ENCODE peak calls at places on chromosomes 6 and 20, in ten cellular contexts. One of them, this sample, is unnamed.

GRCh38 chr6:158817298-158818007 is 1.7 kb downstream of the EZR start:
- DNase-seq in WTC11: peak
- DNase-seq in hepatic stellate cell: peak
- DNase-seq in GM10248: no peak
- DNase-seq in NCI-H748 treated with DMSO at 0.1 percent for 48 hours: no peak
- DNase-seq in heart left ventricle: peak
- DNase-seq in stimulated activated naive CD8-positive, alpha-beta T cell treated with anti-CD3 and anti-CD28 coated beads, Interleukin-15, Interleukin-2, amounts not matched to agents 100 U/mL and 50 U/mL, for 24 hours: no peak
- DNase-seq in NCI-H1048: no peak
- DNase-seq in stimulated activated CD8-positive, alpha-beta memory T cell treated with anti-CD3 and anti-CD28 coated beads, Interleukin-15, amount 100 ng/mL, for 4 hours: no peak
- DNase-seq in CD4-positive, CD25-positive, alpha-beta regulatory T cell: peak
- DNase-seq in this sample: no peak

GRCh38 chr6:17015551-17016381 is 86.1 kb upstream of the STMND1 start:
- DNase-seq in CD4-positive, CD25-positive, alpha-beta regulatory T cell: peak
- DNase-seq in GM10248: no peak
- DNase-seq in stimulated activated naive CD8-positive, alpha-beta T cell treated with anti-CD3 and anti-CD28 coated beads, Interleukin-15, Interleukin-2, amounts not matched to agents 100 U/mL and 50 U/mL, for 24 hours: peak
- DNase-seq in WTC11: peak
- DNase-seq in NCI-H1048: no peak
- DNase-seq in heart left ventricle: peak
- DNase-seq in NCI-H748 treated with DMSO at 0.1 percent for 48 hours: no peak
- DNase-seq in hepatic stellate cell: no peak
- DNase-seq in stimulated activated CD8-positive, alpha-beta memory T cell treated with anti-CD3 and anti-CD28 coated beads, Interleukin-15, amount 100 ng/mL, for 4 hours: peak
- DNase-seq in this sample: no peak

GRCh38 chr20:59020938-59021551 is 1.8 kb downstream of the TUBB1 start:
- DNase-seq in CD4-positive, CD25-positive, alpha-beta regulatory T cell: no peak
- DNase-seq in NCI-H748 treated with DMSO at 0.1 percent for 48 hours: no peak
- DNase-seq in hepatic stellate cell: no peak
- DNase-seq in stimulated activated naive CD8-positive, alpha-beta T cell treated with anti-CD3 and anti-CD28 coated beads, Interleukin-15, Interleukin-2, amounts not matched to agents 100 U/mL and 50 U/mL, for 24 hours: no peak
- DNase-seq in stimulated activated CD8-positive, alpha-beta memory T cell treated with anti-CD3 and anti-CD28 coated beads, Interleukin-15, amount 100 ng/mL, for 4 hours: no peak
- DNase-seq in NCI-H1048: no peak
- DNase-seq in heart left ventricle: no peak
- DNase-seq in GM10248: no peak
- DNase-seq in WTC11: no peak
- DNase-seq in this sample: no peak

GRCh38 chr20:56752274-56752673 is 123.2 kb downstream of the TFAP2C start:
- DNase-seq in WTC11: no peak
- DNase-seq in NCI-H748 treated with DMSO at 0.1 percent for 48 hours: no peak
- DNase-seq in heart left ventricle: no peak
- DNase-seq in GM10248: no peak
- DNase-seq in stimulated activated CD8-positive, alpha-beta memory T cell treated with anti-CD3 and anti-CD28 coated beads, Interleukin-15, amount 100 ng/mL, for 4 hours: no peak
- DNase-seq in NCI-H1048: no peak
- DNase-seq in hepatic stellate cell: no peak
- DNase-seq in CD4-positive, CD25-positive, alpha-beta regulatory T cell: no peak
- DNase-seq in stimulated activated naive CD8-positive, alpha-beta T cell treated with anti-CD3 and anti-CD28 coated beads, Interleukin-15, Interleukin-2, amounts not matched to agents 100 U/mL and 50 U/mL, for 24 hours: no peak
- DNase-seq in this sample: no peak

GRCh38 chr6:25359191-25359861 is 80.2 kb downstream of the CARMIL1 start:
- DNase-seq in heart left ventricle: peak
- DNase-seq in NCI-H748 treated with DMSO at 0.1 percent for 48 hours: no peak
- DNase-seq in GM10248: no peak
- DNase-seq in stimulated activated CD8-positive, alpha-beta memory T cell treated with anti-CD3 and anti-CD28 coated beads, Interleukin-15, amount 100 ng/mL, for 4 hours: no peak
- DNase-seq in CD4-positive, CD25-positive, alpha-beta regulatory T cell: no peak
- DNase-seq in hepatic stellate cell: peak
- DNase-seq in WTC11: no peak
- DNase-seq in NCI-H1048: no peak
- DNase-seq in stimulated activated naive CD8-positive, alpha-beta T cell treated with anti-CD3 and anti-CD28 coated beads, Interleukin-15, Interleukin-2, amounts not matched to agents 100 U/mL and 50 U/mL, for 24 hours: no peak
- DNase-seq in this sample: peak

GRCh38 chr6:11648889-11649288 is 111.3 kb downstream of the TMEM170B start:
- DNase-seq in NCI-H748 treated with DMSO at 0.1 percent for 48 hours: no peak
- DNase-seq in WTC11: no peak
- DNase-seq in heart left ventricle: no peak
- DNase-seq in CD4-positive, CD25-positive, alpha-beta regulatory T cell: no peak
- DNase-seq in stimulated activated naive CD8-positive, alpha-beta T cell treated with anti-CD3 and anti-CD28 coated beads, Interleukin-15, Interleukin-2, amounts not matched to agents 100 U/mL and 50 U/mL, for 24 hours: no peak
- DNase-seq in hepatic stellate cell: no peak
- DNase-seq in NCI-H1048: no peak
- DNase-seq in GM10248: no peak
- DNase-seq in stimulated activated CD8-positive, alpha-beta memory T cell treated with anti-CD3 and anti-CD28 coated beads, Interleukin-15, amount 100 ng/mL, for 4 hours: no peak
- DNase-seq in this sample: no peak

GRCh38 chr6:131191590-131191989 is 56.3 kb downstream of the AKAP7 start:
- DNase-seq in GM10248: no peak
- DNase-seq in stimulated activated naive CD8-positive, alpha-beta T cell treated with anti-CD3 and anti-CD28 coated beads, Interleukin-15, Interleukin-2, amounts not matched to agents 100 U/mL and 50 U/mL, for 24 hours: no peak
- DNase-seq in hepatic stellate cell: no peak
- DNase-seq in CD4-positive, CD25-positive, alpha-beta regulatory T cell: no peak
- DNase-seq in WTC11: no peak
- DNase-seq in stimulated activated CD8-positive, alpha-beta memory T cell treated with anti-CD3 and anti-CD28 coated beads, Interleukin-15, amount 100 ng/mL, for 4 hours: no peak
- DNase-seq in NCI-H1048: no peak
- DNase-seq in heart left ventricle: no peak
- DNase-seq in NCI-H748 treated with DMSO at 0.1 percent for 48 hours: no peak
- DNase-seq in this sample: no peak

GRCh38 chr6:36984581-36985383 is 1.2 kb downstream of the MTCH1 start:
- DNase-seq in heart left ventricle: no peak
- DNase-seq in WTC11: peak
- DNase-seq in hepatic stellate cell: peak
- DNase-seq in GM10248: no peak
- DNase-seq in CD4-positive, CD25-positive, alpha-beta regulatory T cell: peak
- DNase-seq in stimulated activated CD8-positive, alpha-beta memory T cell treated with anti-CD3 and anti-CD28 coated beads, Interleukin-15, amount 100 ng/mL, for 4 hours: no peak
- DNase-seq in NCI-H748 treated with DMSO at 0.1 percent for 48 hours: peak
- DNase-seq in NCI-H1048: no peak
- DNase-seq in stimulated activated naive CD8-positive, alpha-beta T cell treated with anti-CD3 and anti-CD28 coated beads, Interleukin-15, Interleukin-2, amounts not matched to agents 100 U/mL and 50 U/mL, for 24 hours: peak
- DNase-seq in this sample: no peak

GRCh38 chr20:43658068-43658722 is 8.7 kb upstream of the MYBL2 start:
- DNase-seq in NCI-H748 treated with DMSO at 0.1 percent for 48 hours: no peak
- DNase-seq in WTC11: no peak
- DNase-seq in NCI-H1048: no peak
- DNase-seq in CD4-positive, CD25-positive, alpha-beta regulatory T cell: no peak
- DNase-seq in stimulated activated CD8-positive, alpha-beta memory T cell treated with anti-CD3 and anti-CD28 coated beads, Interleukin-15, amount 100 ng/mL, for 4 hours: no peak
- DNase-seq in GM10248: no peak
- DNase-seq in heart left ventricle: no peak
- DNase-seq in hepatic stellate cell: no peak
- DNase-seq in stimulated activated naive CD8-positive, alpha-beta T cell treated with anti-CD3 and anti-CD28 coated beads, Interleukin-15, Interleukin-2, amounts not matched to agents 100 U/mL and 50 U/mL, for 24 hours: peak
- DNase-seq in this sample: no peak

GRCh38 chr6:1590580-1590979 is 19.1 kb upstream of the FOXC1 start:
- DNase-seq in NCI-H1048: no peak
- DNase-seq in NCI-H748 treated with DMSO at 0.1 percent for 48 hours: no peak
- DNase-seq in heart left ventricle: no peak
- DNase-seq in stimulated activated CD8-positive, alpha-beta memory T cell treated with anti-CD3 and anti-CD28 coated beads, Interleukin-15, amount 100 ng/mL, for 4 hours: no peak
- DNase-seq in CD4-positive, CD25-positive, alpha-beta regulatory T cell: no peak
- DNase-seq in WTC11: no peak
- DNase-seq in hepatic stellate cell: no peak
- DNase-seq in GM10248: no peak
- DNase-seq in stimulated activated naive CD8-positive, alpha-beta T cell treated with anti-CD3 and anti-CD28 coated beads, Interleukin-15, Interleukin-2, amounts not matched to agents 100 U/mL and 50 U/mL, for 24 hours: no peak
- DNase-seq in this sample: no peak

GRCh38 chr6:83708546-83708969 is 343 bp downstream of the SNAP91 start:
- DNase-seq in hepatic stellate cell: peak
- DNase-seq in NCI-H1048: no peak
- DNase-seq in heart left ventricle: no peak
- DNase-seq in NCI-H748 treated with DMSO at 0.1 percent for 48 hours: no peak
- DNase-seq in WTC11: peak
- DNase-seq in CD4-positive, CD25-positive, alpha-beta regulatory T cell: no peak
- DNase-seq in stimulated activated naive CD8-positive, alpha-beta T cell treated with anti-CD3 and anti-CD28 coated beads, Interleukin-15, Interleukin-2, amounts not matched to agents 100 U/mL and 50 U/mL, for 24 hours: no peak
- DNase-seq in stimulated activated CD8-positive, alpha-beta memory T cell treated with anti-CD3 and anti-CD28 coated beads, Interleukin-15, amount 100 ng/mL, for 4 hours: no peak
- DNase-seq in GM10248: peak
- DNase-seq in this sample: no peak

GRCh38 chr20:19937651-19938420 is 79.3 kb upstream of the NAA20 start:
- DNase-seq in NCI-H748 treated with DMSO at 0.1 percent for 48 hours: no peak
- DNase-seq in heart left ventricle: no peak
- DNase-seq in stimulated activated naive CD8-positive, alpha-beta T cell treated with anti-CD3 and anti-CD28 coated beads, Interleukin-15, Interleukin-2, amounts not matched to agents 100 U/mL and 50 U/mL, for 24 hours: no peak
- DNase-seq in hepatic stellate cell: no peak
- DNase-seq in stimulated activated CD8-positive, alpha-beta memory T cell treated with anti-CD3 and anti-CD28 coated beads, Interleukin-15, amount 100 ng/mL, for 4 hours: no peak
- DNase-seq in WTC11: no peak
- DNase-seq in CD4-positive, CD25-positive, alpha-beta regulatory T cell: peak
- DNase-seq in NCI-H1048: no peak
- DNase-seq in GM10248: peak
- DNase-seq in this sample: no peak

GRCh38 chr20:29298759-29299613 is 1958.5 kb upstream of the DEFB115 start:
- DNase-seq in NCI-H748 treated with DMSO at 0.1 percent for 48 hours: no peak
- DNase-seq in CD4-positive, CD25-positive, alpha-beta regulatory T cell: peak
- DNase-seq in hepatic stellate cell: no peak
- DNase-seq in heart left ventricle: no peak
- DNase-seq in WTC11: no peak
- DNase-seq in GM10248: no peak
- DNase-seq in stimulated activated CD8-positive, alpha-beta memory T cell treated with anti-CD3 and anti-CD28 coated beads, Interleukin-15, amount 100 ng/mL, for 4 hours: no peak
- DNase-seq in NCI-H1048: no peak
- DNase-seq in stimulated activated naive CD8-positive, alpha-beta T cell treated with anti-CD3 and anti-CD28 coated beads, Interleukin-15, Interleukin-2, amounts not matched to agents 100 U/mL and 50 U/mL, for 24 hours: no peak
- DNase-seq in this sample: no peak

GRCh38 chr20:55153321-55153720 is 677.9 kb downstream of the DOK5 start:
- DNase-seq in heart left ventricle: no peak
- DNase-seq in stimulated activated naive CD8-positive, alpha-beta T cell treated with anti-CD3 and anti-CD28 coated beads, Interleukin-15, Interleukin-2, amounts not matched to agents 100 U/mL and 50 U/mL, for 24 hours: no peak
- DNase-seq in NCI-H1048: no peak
- DNase-seq in stimulated activated CD8-positive, alpha-beta memory T cell treated with anti-CD3 and anti-CD28 coated beads, Interleukin-15, amount 100 ng/mL, for 4 hours: no peak
- DNase-seq in CD4-positive, CD25-positive, alpha-beta regulatory T cell: no peak
- DNase-seq in NCI-H748 treated with DMSO at 0.1 percent for 48 hours: no peak
- DNase-seq in hepatic stellate cell: no peak
- DNase-seq in WTC11: no peak
- DNase-seq in GM10248: no peak
- DNase-seq in this sample: no peak

GRCh38 chr6:109349419-109349987 is 32.8 kb downstream of the CD164 start:
- DNase-seq in WTC11: no peak
- DNase-seq in NCI-H1048: no peak
- DNase-seq in heart left ventricle: no peak
- DNase-seq in NCI-H748 treated with DMSO at 0.1 percent for 48 hours: peak
- DNase-seq in CD4-positive, CD25-positive, alpha-beta regulatory T cell: no peak
- DNase-seq in GM10248: no peak
- DNase-seq in stimulated activated CD8-positive, alpha-beta memory T cell treated with anti-CD3 and anti-CD28 coated beads, Interleukin-15, amount 100 ng/mL, for 4 hours: no peak
- DNase-seq in hepatic stellate cell: no peak
- DNase-seq in stimulated activated naive CD8-positive, alpha-beta T cell treated with anti-CD3 and anti-CD28 coated beads, Interleukin-15, Interleukin-2, amounts not matched to agents 100 U/mL and 50 U/mL, for 24 hours: no peak
- DNase-seq in this sample: no peak

GRCh38 chr20:47146703-47147102 is 209.8 kb downstream of the ZMYND8 start:
- DNase-seq in NCI-H1048: no peak
- DNase-seq in hepatic stellate cell: peak
- DNase-seq in heart left ventricle: no peak
- DNase-seq in stimulated activated CD8-positive, alpha-beta memory T cell treated with anti-CD3 and anti-CD28 coated beads, Interleukin-15, amount 100 ng/mL, for 4 hours: no peak
- DNase-seq in NCI-H748 treated with DMSO at 0.1 percent for 48 hours: no peak
- DNase-seq in stimulated activated naive CD8-positive, alpha-beta T cell treated with anti-CD3 and anti-CD28 coated beads, Interleukin-15, Interleukin-2, amounts not matched to agents 100 U/mL and 50 U/mL, for 24 hours: no peak
- DNase-seq in GM10248: no peak
- DNase-seq in CD4-positive, CD25-positive, alpha-beta regulatory T cell: no peak
- DNase-seq in WTC11: no peak
- DNase-seq in this sample: peak

GRCh38 chr20:33908351-33908750 is 85.4 kb upstream of the RALY start:
- DNase-seq in hepatic stellate cell: no peak
- DNase-seq in NCI-H1048: no peak
- DNase-seq in NCI-H748 treated with DMSO at 0.1 percent for 48 hours: no peak
- DNase-seq in GM10248: no peak
- DNase-seq in stimulated activated naive CD8-positive, alpha-beta T cell treated with anti-CD3 and anti-CD28 coated beads, Interleukin-15, Interleukin-2, amounts not matched to agents 100 U/mL and 50 U/mL, for 24 hours: no peak
- DNase-seq in CD4-positive, CD25-positive, alpha-beta regulatory T cell: no peak
- DNase-seq in stimulated activated CD8-positive, alpha-beta memory T cell treated with anti-CD3 and anti-CD28 coated beads, Interleukin-15, amount 100 ng/mL, for 4 hours: no peak
- DNase-seq in heart left ventricle: no peak
- DNase-seq in WTC11: no peak
- DNase-seq in this sample: no peak

GRCh38 chr6:37524025-37524647 is 24.4 kb upstream of the CCDC167 start:
- DNase-seq in stimulated activated naive CD8-positive, alpha-beta T cell treated with anti-CD3 and anti-CD28 coated beads, Interleukin-15, Interleukin-2, amounts not matched to agents 100 U/mL and 50 U/mL, for 24 hours: no peak
- DNase-seq in NCI-H1048: no peak
- DNase-seq in hepatic stellate cell: peak
- DNase-seq in stimulated activated CD8-positive, alpha-beta memory T cell treated with anti-CD3 and anti-CD28 coated beads, Interleukin-15, amount 100 ng/mL, for 4 hours: no peak
- DNase-seq in GM10248: no peak
- DNase-seq in NCI-H748 treated with DMSO at 0.1 percent for 48 hours: no peak
- DNase-seq in heart left ventricle: peak
- DNase-seq in WTC11: no peak
- DNase-seq in CD4-positive, CD25-positive, alpha-beta regulatory T cell: no peak
- DNase-seq in this sample: no peak

GRCh38 chr6:42368156-42368555 is 83.6 kb downstream of the TRERF1 start:
- DNase-seq in hepatic stellate cell: no peak
- DNase-seq in NCI-H748 treated with DMSO at 0.1 percent for 48 hours: no peak
- DNase-seq in WTC11: no peak
- DNase-seq in NCI-H1048: no peak
- DNase-seq in GM10248: peak
- DNase-seq in heart left ventricle: no peak
- DNase-seq in stimulated activated naive CD8-positive, alpha-beta T cell treated with anti-CD3 and anti-CD28 coated beads, Interleukin-15, Interleukin-2, amounts not matched to agents 100 U/mL and 50 U/mL, for 24 hours: peak
- DNase-seq in stimulated activated CD8-positive, alpha-beta memory T cell treated with anti-CD3 and anti-CD28 coated beads, Interleukin-15, amount 100 ng/mL, for 4 hours: peak
- DNase-seq in CD4-positive, CD25-positive, alpha-beta regulatory T cell: peak
- DNase-seq in this sample: no peak

GRCh38 chr6:108074359-108075144 is at the start of gene OSTM1:
- DNase-seq in NCI-H1048: peak
- DNase-seq in stimulated activated naive CD8-positive, alpha-beta T cell treated with anti-CD3 and anti-CD28 coated beads, Interleukin-15, Interleukin-2, amounts not matched to agents 100 U/mL and 50 U/mL, for 24 hours: peak
- DNase-seq in hepatic stellate cell: peak
- DNase-seq in heart left ventricle: peak
- DNase-seq in GM10248: peak
- DNase-seq in stimulated activated CD8-positive, alpha-beta memory T cell treated with anti-CD3 and anti-CD28 coated beads, Interleukin-15, amount 100 ng/mL, for 4 hours: peak
- DNase-seq in WTC11: peak
- DNase-seq in NCI-H748 treated with DMSO at 0.1 percent for 48 hours: peak
- DNase-seq in CD4-positive, CD25-positive, alpha-beta regulatory T cell: peak
- DNase-seq in this sample: no peak

This sample was measured in epithelial cell of proximal tubule.